ENCODE peak calls at places on chromosomes 13 and 19, in six cellular contexts. P is heart right ventricle, O is cardiac muscle cell, C is RWPE1, K is foreskin fibroblast, Y is GM12865. E is an unnamed sample.

GRCh38 chr19:2484178-2484937 is 8.4 kb downstream of the GADD45B start:
- DNase-seq in P (no peak), O (no peak), C (no peak), K (no peak), Y (no peak), E (no peak)

GRCh38 chr19:47112664-47113445 is 721 bp downstream of the ZC3H4 start:
- DNase-seq in P (peak; percentile 99), O (peak; percentile 100), C (peak; percentile 96), K (peak; percentile 100), Y (peak; percentile 100), E (peak; percentile 98)

GRCh38 chr19:1089891-1090290 is 5.3 kb downstream of the POLR2E start:
- DNase-seq in P (no peak), O (no peak), C (no peak), K (no peak), Y (no peak), E (no peak)

GRCh38 chr19:52993342-52994178 is 20.2 kb upstream of the ERVV-1 start:
- DNase-seq in P (peak; percentile 83), O (peak; percentile 89), C (peak; percentile 62), K (peak; percentile 89), Y (peak; percentile 40), E (peak; percentile 70)

GRCh38 chr19:47542030-47542475 is 27.2 kb upstream of the NAPA start:
- DNase-seq in P (no peak), O (peak; percentile 79), C (no peak), K (peak; percentile 35), Y (no peak), E (no peak)

GRCh38 chr13:112444001-112444311 is 67.8 kb downstream of the SPACA7 start:
- DNase-seq in P (peak; percentile 62), O (peak; percentile 62), C (peak; percentile 67), K (peak; percentile 72), Y (peak; percentile 51), E (no peak)

GRCh38 chr19:16655727-16656126 is 4.2 kb downstream of the SMIM7 start:
- DNase-seq in P (no peak), O (no peak), C (no peak), K (no peak), Y (no peak), E (no peak)

GRCh38 chr19:51094696-51095279 is 12.1 kb upstream of the KLK14 start:
- DNase-seq in P (peak; percentile 30), O (peak; percentile 25), C (peak; percentile 57), K (peak; percentile 30), Y (peak; percentile 31), E (no peak)

GRCh38 chr13:66111628-66112027 is 1118.5 kb downstream of the PCDH9 start:
- DNase-seq in P (no peak), O (no peak), C (no peak), K (peak; percentile 11), Y (no peak), E (no peak)

GRCh38 chr13:112481458-112481857 is 105.3 kb downstream of the SPACA7 start:
- DNase-seq in P (no peak), O (no peak), C (no peak), K (peak; percentile 8), Y (no peak), E (no peak)

GRCh38 chr13:111937763-111938375 is 129.1 kb upstream of the SOX1 start:
- DNase-seq in P (no peak), O (no peak), C (peak; percentile 68), K (no peak), Y (no peak), E (no peak)

GRCh38 chr19:36100476-36100875 is 10.5 kb upstream of the OVOL3 start:
- DNase-seq in P (peak; percentile 76), O (no peak), C (no peak), K (no peak), Y (no peak), E (no peak)

GRCh38 chr13:22980936-22981335 is 199.8 kb upstream of the SGCG start:
- DNase-seq in P (no peak), O (no peak), C (no peak), K (no peak), Y (no peak), E (no peak)

GRCh38 chr13:80171096-80171495 is 169.8 kb downstream of the SPRY2 start:
- DNase-seq in P (no peak), O (no peak), C (no peak), K (no peak), Y (no peak), E (no peak)

GRCh38 chr19:18506101-18506534 is 15.8 kb downstream of the ELL start:
- DNase-seq in P (peak; percentile 48), O (no peak), C (no peak), K (no peak), Y (no peak), E (no peak)

GRCh38 chr13:113114511-113115362 is 7.9 kb upstream of the F10 start:
- DNase-seq in P (no peak), O (no peak), C (no peak), K (no peak), Y (no peak), E (peak; percentile 2)

GRCh38 chr19:16229322-16229641 is 31.6 kb downstream of the AP1M1 start:
- DNase-seq in P (no peak), O (no peak), C (no peak), K (no peak), Y (no peak), E (no peak)

GRCh38 chr13:91571681-91572080 is 173.3 kb downstream of the GPC5 start:
- DNase-seq in P (no peak), O (no peak), C (no peak), K (no peak), Y (no peak), E (no peak)

GRCh38 chr19:54096642-54097106 is 3.9 kb downstream of the OSCAR start:
- DNase-seq in P (no peak), O (peak; percentile 60), C (no peak), K (peak; percentile 73), Y (no peak), E (no peak)

GRCh38 chr13:82636119-82636518 is 1246.2 kb downstream of the SLITRK1 start:
- DNase-seq in P (no peak), O (peak; percentile 28), C (peak; percentile 57), K (peak; percentile 41), Y (no peak), E (no peak)

GRCh38 chr19:2261438-2262172 is 5.4 kb upstream of the JSRP1 start:
- DNase-seq in P (no peak), O (peak; percentile 56), C (no peak), K (no peak), Y (peak; percentile 78), E (no peak)

GRCh38 chr19:56133858-56134654 is 7.0 kb upstream of the ZNF444 start:
- DNase-seq in P (no peak), O (peak; percentile 49), C (no peak), K (peak; percentile 49), Y (peak; percentile 56), E (no peak)

GRCh38 chr19:18475762-18476331 is 37.9 kb upstream of the ISYNA1 start:
- DNase-seq in P (no peak), O (no peak), C (no peak), K (no peak), Y (no peak), E (no peak)

GRCh38 chr19:3586124-3586626 is 897 bp downstream of the GIPC3 start:
- DNase-seq in P (no peak), O (no peak), C (no peak), K (no peak), Y (no peak), E (peak; percentile 46)

GRCh38 chr19:13033819-13034611 is 38.7 kb downstream of the NFIX start:
- DNase-seq in P (peak; percentile 85), O (peak; percentile 84), C (peak; percentile 73), K (peak; percentile 69), Y (peak; percentile 56), E (no peak)

GRCh38 chr13:74891610-74892009 is 590.4 kb downstream of the TBC1D4 start:
- DNase-seq in P (no peak), O (peak; percentile 52), C (peak; percentile 55), K (peak; percentile 66), Y (no peak), E (no peak)

GRCh38 chr19:28424041-28424440 is 788.9 kb downstream of the UQCRFS1 start:
- DNase-seq in P (no peak), O (no peak), C (no peak), K (no peak), Y (no peak), E (no peak)

DNA sequence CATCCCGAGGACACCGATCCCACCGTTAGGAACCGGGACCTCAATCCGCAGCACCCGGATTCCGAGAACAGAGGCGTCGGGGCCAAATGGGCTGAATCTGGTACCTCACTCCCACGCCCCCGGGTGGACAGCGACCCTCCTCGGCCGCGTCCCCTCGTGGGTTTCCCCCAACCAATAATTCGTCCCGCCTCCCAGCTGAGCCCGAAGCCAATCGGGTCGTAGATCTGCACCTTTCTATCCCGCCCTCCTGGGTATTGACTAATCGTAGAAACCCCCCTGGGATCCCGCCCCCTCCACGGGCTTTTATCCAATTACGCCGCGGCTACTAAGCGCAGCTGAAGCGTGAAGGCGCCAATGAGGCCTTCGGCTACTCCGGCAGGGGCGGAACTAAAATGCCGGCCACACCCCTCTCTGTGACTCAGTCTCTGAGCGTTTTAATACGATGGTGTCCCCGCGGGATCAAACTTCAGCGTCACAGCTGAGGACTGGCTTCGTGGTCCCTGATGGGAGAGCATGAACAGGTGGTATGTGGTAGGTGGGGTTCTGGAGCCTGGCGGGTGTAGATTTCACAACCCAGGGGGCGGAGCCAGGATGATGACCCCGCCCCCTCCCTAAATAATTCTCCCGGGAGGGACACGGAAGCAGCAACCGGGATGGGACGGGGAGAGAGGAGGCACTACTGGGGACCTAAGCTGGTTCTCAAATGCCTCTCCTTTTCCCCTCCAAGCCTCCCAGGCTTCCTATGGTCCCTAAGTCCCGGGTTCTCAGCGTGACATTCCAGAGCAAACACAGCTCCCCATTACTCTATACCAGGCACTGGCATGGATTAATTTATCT is at the start of the genes CCDC159 and TMEM205:
- DNase-seq in P (peak; percentile 97), O (peak; percentile 99), C (peak; percentile 99), K (peak; percentile 100), Y (peak; percentile 99), E (peak; percentile 93)
- TF ChIP-seq CTCF in P (peak; percentile 37), O (peak; percentile 7), C (no peak), K (no peak), Y (peak; percentile 13), E (no peak)

GRCh38 chr19:7534531-7534980 is 961 bp upstream of the PNPLA6 start:
- DNase-seq in P (no peak), O (peak; percentile 75), C (peak; percentile 61), K (peak; percentile 93), Y (peak; percentile 44), E (no peak)
- TF ChIP-seq CTCF in P (peak; percentile 25), O (peak; percentile 24), C (peak; percentile 20), K (peak; percentile 42), Y (no peak), E (no peak)

GRCh38 chr13:37918116-37919100 is 48.8 kb upstream of the TRPC4 start:
- DNase-seq in P (no peak), O (no peak), C (no peak), K (peak; percentile 3), Y (no peak), E (no peak)
- TF ChIP-seq CTCF in P (peak; percentile 13), O (no peak), C (no peak), K (no peak), Y (no peak), E (no peak)

DNA sequence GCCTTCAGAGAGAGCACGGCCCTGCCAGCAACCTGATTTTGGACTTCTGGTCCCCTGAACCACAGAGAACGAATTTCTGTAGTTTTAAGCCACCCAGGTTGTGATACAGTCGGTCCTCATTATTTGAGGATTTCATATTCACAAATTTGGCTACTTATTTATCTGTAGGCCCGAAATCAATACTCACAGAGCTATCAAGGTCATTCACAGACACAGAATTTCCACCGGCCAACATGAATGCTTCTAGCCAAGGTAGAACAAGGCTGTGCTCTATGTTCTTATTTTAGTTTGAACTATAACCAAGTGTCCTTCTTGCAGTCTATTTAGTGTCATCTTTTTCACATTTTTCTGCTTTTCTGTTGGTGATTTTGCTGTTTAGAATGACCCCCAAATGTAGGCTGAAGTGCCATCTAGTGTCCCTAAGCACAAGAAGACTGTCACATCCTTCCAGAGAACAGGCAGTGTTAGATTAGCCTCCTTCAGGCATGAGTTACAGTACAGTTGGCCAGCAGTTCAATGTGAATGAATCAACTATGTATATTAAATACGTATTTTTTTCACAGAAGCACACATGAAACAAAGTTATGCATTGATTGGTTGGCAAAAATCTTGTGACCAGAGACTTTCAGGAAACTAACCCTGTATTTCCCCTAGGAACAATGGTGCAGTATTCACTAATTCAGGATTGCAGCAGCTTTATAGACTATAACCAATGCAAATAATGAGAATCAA is 63.5 kb downstream of the C13orf42 start:
- DNase-seq in P (no peak), O (no peak), C (no peak), K (no peak), Y (no peak), E (no peak)
- TF ChIP-seq CTCF in P (no peak), O (no peak), C (no peak), K (no peak), Y (no peak), E (no peak)

E was measured in activated B cell treated with CpG ODN at 0.5 μM for 24 hours.